ENCODE peak calls at places on chromosomes 4 and X, in five cellular contexts. H, K, V, J and N are unnamed samples.

GRCh38 chr4:39658756-39659155 is 20.1 kb upstream of the SMIM14 start:
- DNase-seq in H (no peak), K (no peak), V (no peak), J (no peak), N (no peak)

GRCh38 chr4:114364857-114365256 is 233.8 kb upstream of the UGT8 start:
- DNase-seq in H (no peak), K (no peak), V (no peak), J (no peak), N (no peak)

GRCh38 chrX:261167-261857 is 19.9 kb upstream of the PLCXD1 start:
- DNase-seq in H (no peak), K (no peak), V (no peak), J (no peak), N (no peak)

GRCh38 chr4:75715105-75715799 is 9.1 kb upstream of the USO1 start:
- DNase-seq in H (no peak), K (no peak), V (no peak), J (no peak), N (no peak)

GRCh38 chr4:83709627-83710026 is 173.7 kb downstream of the GPAT3 start:
- DNase-seq in H (no peak), K (no peak), V (no peak), J (no peak), N (no peak)

GRCh38 chr4:83113429-83113786 is 1.1 kb downstream of the PLAC8 start:
- DNase-seq in H (no peak), K (no peak), V (no peak), J (no peak), N (no peak)

GRCh38 chr4:36677122-36677521 is 395.7 kb downstream of the DTHD1 start:
- DNase-seq in H (no peak), K (no peak), V (no peak), J (no peak), N (no peak)

GRCh38 chrX:68675466-68675865 is 28.0 kb downstream of the STARD8 start:
- DNase-seq in H (no peak), K (no peak), V (no peak), J (no peak), N (no peak)

GRCh38 chr4:77044458-77045124 is 31.2 kb downstream of the CCNI start:
- DNase-seq in H (no peak), K (no peak), V (no peak), J (peak), N (no peak)

GRCh38 chr4:148574502-148574901 is 132.3 kb upstream of the NR3C2 start:
- DNase-seq in H (no peak), K (no peak), V (no peak), J (no peak), N (no peak)

GRCh38 chr4:76952631-76953587 is 3.4 kb downstream of the SEPTIN11 start:
- DNase-seq in H (no peak), K (no peak), V (no peak), J (no peak), N (no peak)

GRCh38 chrX:42755820-42756219 is 22.1 kb downstream of the PPP1R2C start:
- DNase-seq in H (no peak), K (no peak), V (peak), J (no peak), N (no peak)

GRCh38 chrX:121308276-121308805 is 260.9 kb downstream of the GLUD2 start:
- DNase-seq in H (no peak), K (peak), V (no peak), J (peak), N (peak)

GRCh38 chr4:17492058-17492741 is 19.7 kb downstream of the QDPR start:
- DNase-seq in H (no peak), K (no peak), V (no peak), J (no peak), N (no peak)

GRCh38 chr4:22515145-22515887 is 550 bp downstream of the ADGRA3 start:
- DNase-seq in H (no peak), K (peak), V (peak), J (peak), N (peak)

GRCh38 chr4:16843831-16844508 is 54.5 kb downstream of the LDB2 start:
- DNase-seq in H (no peak), K (no peak), V (no peak), J (no peak), N (no peak)

GRCh38 chr4:106986486-106986885 is 49.6 kb downstream of the DKK2 start:
- DNase-seq in H (no peak), K (no peak), V (no peak), J (no peak), N (no peak)

GRCh38 chr4:71004281-71004851 is 10.9 kb downstream of the DCK start:
- DNase-seq in H (peak), K (peak), V (no peak), J (no peak), N (no peak)